ENCODE peak calls at places on chromosome 13, in seven cellular contexts. L is H1, K is HCT116, C is GM12878, A is SK-N-SH, B is K562, U is HepG2. I is an unnamed sample.

GRCh38 chr13:99941086-99941485 is 30.5 kb downstream of the ZIC5 start:
- DNase-seq in L (no peak), K (no peak), C (no peak), A (no peak), B (no peak), U (peak; percentile 86), I (no peak)

GRCh38 chr13:93963266-93964131 is 516.0 kb downstream of the DCT start:
- DNase-seq in L (no peak), K (no peak), C (no peak), A (no peak), B (no peak), U (peak; percentile 83), I (peak; percentile 48)

GRCh38 chr13:105642511-105642958 is 892.9 kb downstream of the EFNB2 start:
- DNase-seq in L (no peak), K (no peak), C (no peak), A (no peak), B (no peak), U (no peak), I (no peak)

GRCh38 chr13:103157034-103157433 is 90.8 kb upstream of the SLC10A2 start:
- DNase-seq in L (no peak), K (no peak), C (no peak), A (no peak), B (no peak), U (no peak), I (no peak)

GRCh38 chr13:68261105-68261504 is 1031.0 kb upstream of the PCDH9 start:
- DNase-seq in L (peak; percentile 60), K (no peak), C (no peak), A (no peak), B (no peak), U (peak; percentile 1), I (no peak)

GRCh38 chr13:32811297-32811800 is 204.9 kb upstream of the KL start:
- DNase-seq in L (no peak), K (no peak), C (peak; percentile 62), A (no peak), B (no peak), U (no peak), I (peak; percentile 71)

GRCh38 chr13:80340643-80341097 is 256 bp downstream of the SPRY2 start:
- DNase-seq in L (no peak), K (no peak), C (no peak), A (no peak), B (no peak), U (peak; percentile 18), I (peak; percentile 49)

GRCh38 chr13:39379667-39380655 is 223.0 kb downstream of the LHFPL6 start:
- DNase-seq in L (no peak), K (no peak), C (no peak), A (no peak), B (no peak), U (no peak), I (no peak)

GRCh38 chr13:99153219-99153618 is 47.4 kb upstream of the UBAC2 start:
- DNase-seq in L (no peak), K (no peak), C (no peak), A (no peak), B (no peak), U (no peak), I (no peak)

GRCh38 chr13:26179344-26179743 is 42.8 kb downstream of the RNF6 start:
- DNase-seq in L (no peak), K (no peak), C (no peak), A (no peak), B (no peak), U (no peak), I (no peak)

GRCh38 chr13:89113744-89114143 is 1442.6 kb downstream of the SLITRK5 start:
- DNase-seq in L (no peak), K (no peak), C (no peak), A (no peak), B (no peak), U (no peak), I (no peak)

GRCh38 chr13:98576215-98576945 is 527 bp downstream of the STK24 start:
- DNase-seq in L (no peak), K (no peak), C (no peak), A (peak; percentile 80), B (peak; percentile 28), U (no peak), I (peak; percentile 48)

GRCh38 chr13:112898786-112899617 is 70.0 kb upstream of the MCF2L start:
- DNase-seq in L (no peak), K (no peak), C (no peak), A (no peak), B (no peak), U (no peak), I (no peak)

GRCh38 chr13:78256479-78256878 is 337.8 kb upstream of the EDNRB start:
- DNase-seq in L (no peak), K (no peak), C (no peak), A (no peak), B (no peak), U (no peak), I (no peak)

GRCh38 chr13:98839826-98840769 is 87.6 kb upstream of the SLC15A1 start:
- DNase-seq in L (peak; percentile 76), K (peak; percentile 35), C (no peak), A (peak; percentile 72), B (peak; percentile 55), U (peak; percentile 46), I (peak; percentile 32)

GRCh38 chr13:26708007-26708297 is 52.6 kb downstream of the GPR12 start:
- DNase-seq in L (no peak), K (no peak), C (no peak), A (no peak), B (no peak), U (no peak), I (no peak)

GRCh38 chr13:25648996-25649633 is 277.3 kb downstream of the ATP8A2 start:
- DNase-seq in L (no peak), K (no peak), C (no peak), A (no peak), B (no peak), U (no peak), I (peak; percentile 82)

GRCh38 chr13:37797606-37798005 is 72.0 kb downstream of the TRPC4 start:
- DNase-seq in L (no peak), K (no peak), C (no peak), A (no peak), B (no peak), U (no peak), I (no peak)
- TF ChIP-seq JUND in L (no peak), K (no peak), C (no peak), A (no peak), B (no peak), U (no peak), I (no peak)

GRCh38 chr13:20193142-20193923 is 595 bp upstream of the GJB2 start:
- DNase-seq in L (peak; percentile 54), K (no peak), C (no peak), A (no peak), B (no peak), U (no peak), I (no peak)
- TF ChIP-seq JUND in L (no peak), K (no peak), C (no peak), A (no peak), B (no peak), U (no peak), I (no peak)

DNA sequence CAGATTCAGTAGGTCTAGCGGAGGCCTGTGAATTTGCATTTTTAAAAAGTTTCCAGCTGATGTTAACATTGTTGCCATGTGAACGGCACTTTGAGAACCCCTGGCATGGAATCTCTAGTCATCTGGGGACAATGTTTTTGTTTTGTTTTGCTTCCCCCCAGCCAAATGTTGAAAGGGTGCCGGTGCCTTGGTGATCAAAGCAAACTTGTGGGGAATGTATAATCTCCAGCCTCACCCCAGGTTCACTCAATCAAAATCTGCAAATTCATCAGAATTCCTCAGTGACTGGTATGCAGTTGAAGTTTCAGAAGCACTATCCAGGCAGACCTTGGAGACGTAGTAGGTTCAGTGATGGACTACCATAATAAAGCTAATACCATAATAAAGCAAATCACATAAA is 428.7 kb downstream of the MYO16 start:
- DNase-seq in L (no peak), K (no peak), C (no peak), A (no peak), B (no peak), U (no peak), I (no peak)
- TF ChIP-seq JUND in L (no peak), K (no peak), C (no peak), A (no peak), B (no peak), U (no peak), I (no peak)

GRCh38 chr13:95601906-95602305 is 42.6 kb downstream of the DZIP1 start:
- DNase-seq in L (no peak), K (no peak), C (no peak), A (no peak), B (no peak), U (no peak), I (no peak)
- TF ChIP-seq JUND in L (no peak), K (no peak), C (no peak), A (no peak), B (no peak), U (no peak), I (no peak)